ENCODE peak calls at places on chromosomes 13 and 19, in four cellular contexts. T is Caco-2, R is thyroid gland, Q is colonic mucosa. N is an unnamed sample.

GRCh38 chr13:84207509-84207908 is 325.2 kb upstream of the SLITRK1 start:
- DNase-seq in T (no peak), R (no peak), Q (no peak), N (no peak)

GRCh38 chr13:106915146-106915545 is 347.2 kb upstream of the ARGLU1 start:
- DNase-seq in T (no peak), R (no peak), Q (no peak), N (no peak)

GRCh38 chr19:35159606-35160005 is 5.1 kb downstream of the FXYD5 start:
- DNase-seq in T (no peak), R (no peak), Q (no peak), N (no peak)

GRCh38 chr19:29841559-29842367 is 30.0 kb downstream of the CCNE1 start:
- DNase-seq in T (peak; percentile 88), R (peak; percentile 38), Q (peak; percentile 31), N (peak; percentile 37)

GRCh38 chr13:82688400-82688999 is 1193.8 kb downstream of the SLITRK1 start:
- DNase-seq in T (no peak), R (no peak), Q (no peak), N (no peak)

GRCh38 chr13:46630419-46631183 is 77.6 kb downstream of the LRCH1 start:
- DNase-seq in T (no peak), R (no peak), Q (no peak), N (no peak)

GRCh38 chr13:49625392-49626137 is 2.7 kb upstream of the ARL11 start:
- DNase-seq in T (no peak), R (no peak), Q (peak; percentile 83), N (peak; percentile 2)

GRCh38 chr19:10823690-10824089 is 12.3 kb downstream of the TMED1 start:
- DNase-seq in T (no peak), R (no peak), Q (no peak), N (no peak)

GRCh38 chr19:2543463-2544442 is 67.8 kb downstream of the GADD45B start:
- DNase-seq in T (peak; percentile 94), R (peak; percentile 98), Q (peak; percentile 88), N (peak; percentile 88)

GRCh38 chr13:23560571-23561089 is 9.6 kb upstream of the TNFRSF19 start:
- DNase-seq in T (no peak), R (no peak), Q (no peak), N (no peak)

GRCh38 chr19:46456930-46457329 is 14.4 kb downstream of the PNMA8A start:
- DNase-seq in T (no peak), R (no peak), Q (no peak), N (no peak)

GRCh38 chr19:5035817-5036732 is 67.2 kb downstream of the KDM4B start:
- DNase-seq in T (no peak), R (no peak), Q (no peak), N (no peak)

GRCh38 chr19:10876459-10877240 is 5.3 kb downstream of the CARM1 start:
- DNase-seq in T (no peak), R (no peak), Q (no peak), N (no peak)

GRCh38 chr13:46176756-46177155 is 5.2 kb downstream of the LCP1 start:
- DNase-seq in T (no peak), R (no peak), Q (no peak), N (no peak)

GRCh38 chr13:19587635-19588300 is 26.4 kb upstream of the TPTE2 start:
- DNase-seq in T (peak; percentile 58), R (no peak), Q (no peak), N (peak; percentile 44)

GRCh38 chr13:20441879-20442278 is 83.8 kb downstream of the CRYL1 start:
- DNase-seq in T (no peak), R (no peak), Q (no peak), N (peak; percentile 10)

GRCh38 chr19:28956971-28957370 is 256.0 kb downstream of the UQCRFS1 start:
- DNase-seq in T (no peak), R (no peak), Q (no peak), N (no peak)

GRCh38 chr19:47158367-47158791 is 27.7 kb downstream of the SAE1 start:
- DNase-seq in T (no peak), R (no peak), Q (peak; percentile 27), N (no peak)

GRCh38 chr13:26531751-26532150 is 25.7 kb upstream of the WASF3 start:
- DNase-seq in T (no peak), R (no peak), Q (no peak), N (no peak)

GRCh38 chr13:110559429-110559943 is 2.0 kb downstream of the RAB20 start:
- DNase-seq in T (no peak), R (peak; percentile 96), Q (peak; percentile 76), N (no peak)

GRCh38 chr13:86020350-86021002 is 221.3 kb upstream of the SLITRK6 start:
- DNase-seq in T (no peak), R (no peak), Q (no peak), N (no peak)

GRCh38 chr19:55638864-55639359 is 1.9 kb upstream of the ZNF580 start:
- DNase-seq in T (peak; percentile 78), R (no peak), Q (no peak), N (peak; percentile 60)

GRCh38 chr13:108322206-108322824 is 52.8 kb downstream of the TNFSF13B start:
- DNase-seq in T (no peak), R (no peak), Q (no peak), N (no peak)

GRCh38 chr19:15584095-15584494 is 30.9 kb upstream of the CYP4F8 start:
- DNase-seq in T (no peak), R (no peak), Q (no peak), N (no peak)

GRCh38 chr13:63446329-63446728 is 2030.7 kb upstream of the PCDH20 start:
- DNase-seq in T (no peak), R (no peak), Q (no peak), N (no peak)

GRCh38 chr13:90933097-90933826 is 414.2 kb upstream of the MIR17HG start:
- DNase-seq in T (no peak), R (no peak), Q (no peak), N (no peak)

GRCh38 chr19:7363225-7363624 is 14.5 kb downstream of the ARHGEF18 start:
- DNase-seq in T (no peak), R (no peak), Q (no peak), N (no peak)

GRCh38 chr13:47832458-47832972 is 168.6 kb downstream of the SUCLA2 start:
- DNase-seq in T (no peak), R (no peak), Q (no peak), N (no peak)
- TF ChIP-seq CTCF in T (no peak), R (no peak), Q (no peak), N (no peak)

DNA sequence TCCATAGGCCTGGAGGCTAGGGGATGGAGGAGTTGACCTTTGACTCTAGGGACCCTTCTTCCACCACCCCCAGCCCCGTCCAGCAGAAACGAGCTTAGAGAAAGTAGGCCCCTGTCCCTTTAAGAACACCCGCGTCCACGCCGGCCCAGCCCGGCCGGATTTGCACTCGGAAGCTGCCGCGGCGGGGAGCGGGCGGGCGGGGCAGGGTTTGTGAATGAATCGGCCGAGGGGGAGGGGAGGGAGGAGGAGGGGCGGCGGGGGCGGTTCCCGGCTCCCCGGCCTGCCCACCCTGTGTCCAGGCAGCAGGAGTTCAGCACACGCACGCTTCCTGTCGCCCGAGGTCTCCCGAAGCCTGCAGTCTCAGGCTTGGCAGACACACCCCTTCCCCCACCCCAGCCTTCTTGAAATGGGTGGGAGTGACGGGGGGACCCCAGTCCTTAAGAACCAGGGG is 1.5 kb downstream of the UNC13A start:
- DNase-seq in T (no peak), R (peak; percentile 8), Q (peak; percentile 20), N (no peak)
- TF ChIP-seq CTCF in T (no peak), R (no peak), Q (no peak), N (no peak)

GRCh38 chr13:113843864-113844556 is 19.9 kb downstream of the GAS6 start:
- DNase-seq in T (no peak), R (peak; percentile 5), Q (no peak), N (no peak)
- TF ChIP-seq CTCF in T (no peak), R (no peak), Q (no peak), N (no peak)

GRCh38 chr19:18725755-18726416 is 42.4 kb downstream of the CRTC1 start:
- DNase-seq in T (no peak), R (peak; percentile 79), Q (no peak), N (no peak)
- TF ChIP-seq CTCF in T (no peak), R (no peak), Q (no peak), N (no peak)

DNA sequence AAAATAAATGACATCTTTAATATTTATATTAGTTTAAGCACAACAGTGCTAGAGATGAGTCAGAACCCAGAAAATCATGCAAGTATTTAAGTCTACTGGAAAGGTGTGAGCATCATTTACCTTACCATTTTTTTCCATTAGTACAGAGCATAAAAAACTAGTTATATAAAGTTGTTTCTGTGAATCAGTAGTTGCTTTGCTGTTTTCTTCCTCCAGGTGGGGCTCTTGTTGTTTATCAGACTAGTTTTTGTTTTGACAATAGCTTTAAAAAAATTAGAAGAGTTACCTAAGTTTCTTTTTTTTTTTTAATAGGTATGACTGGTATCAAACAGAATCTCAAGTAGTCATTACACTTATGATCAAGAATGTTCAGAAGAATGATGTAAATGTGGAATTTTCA is 12.7 kb downstream of the SUGT1 start:
- DNase-seq in T (no peak), R (no peak), Q (no peak), N (no peak)
- TF ChIP-seq CTCF in T (peak; percentile 42), R (peak; percentile 65), Q (peak; percentile 22), N (peak; percentile 8)

GRCh38 chr19:19026299-19026971 is 6.9 kb downstream of the SUGP2 start:
- DNase-seq in T (no peak), R (peak; percentile 90), Q (no peak), N (no peak)
- TF ChIP-seq CTCF in T (peak; percentile 21), R (peak; percentile 66), Q (no peak), N (no peak)

GRCh38 chr13:76886292-76887061 is at the start of gene KCTD12:
- DNase-seq in T (peak; percentile 63), R (peak; percentile 87), Q (peak; percentile 85), N (peak; percentile 49)
- TF ChIP-seq CTCF in T (peak; percentile 30), R (no peak), Q (no peak), N (no peak)

DNA sequence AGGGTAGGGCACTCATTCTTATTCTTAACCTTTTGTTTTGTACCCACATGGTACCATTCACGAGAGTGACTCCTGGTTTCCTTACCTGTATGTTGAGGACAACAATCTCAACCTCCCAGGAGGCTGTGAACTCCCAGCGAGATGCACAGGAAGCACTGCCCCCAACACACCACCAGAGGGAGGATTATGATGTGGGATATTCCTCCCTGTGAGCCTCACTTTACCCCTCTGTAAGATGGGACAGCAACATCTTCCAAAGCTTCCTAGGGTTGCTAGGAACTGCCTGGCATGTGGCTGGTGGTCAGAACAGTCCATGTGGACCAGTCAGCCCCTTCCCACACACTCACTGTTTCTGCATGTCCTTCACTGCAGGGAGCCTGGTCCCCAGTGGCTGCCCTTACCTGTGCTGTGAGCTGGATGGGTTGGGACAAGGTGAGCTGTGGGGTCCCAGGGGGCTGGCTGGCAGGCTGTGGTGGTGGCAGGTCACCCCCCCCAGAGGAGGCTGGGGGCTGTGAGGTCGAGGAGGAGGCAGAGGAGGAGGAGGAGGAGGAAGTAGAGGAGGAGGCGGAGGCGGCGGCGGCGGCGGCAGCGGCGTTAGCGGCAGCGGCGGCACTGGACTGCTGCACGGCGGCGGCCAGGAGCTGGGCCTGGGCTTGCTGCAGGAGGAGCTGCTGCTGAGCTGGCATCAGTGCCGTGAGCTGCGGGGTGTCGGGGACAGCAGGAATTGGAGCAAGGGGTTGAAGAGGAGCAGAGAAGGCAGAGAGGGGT is 15.8 kb downstream of the POU2F2 start:
- DNase-seq in T (no peak), R (no peak), Q (no peak), N (no peak)
- TF ChIP-seq CTCF in T (no peak), R (no peak), Q (no peak), N (no peak)

N was measured in Calu3.